ENCODE peak calls at places on chromosomes 12 and 14, in seven cellular contexts. U is MM.1S; G is cardiac muscle cell; L is CD8-positive, alpha-beta T cell; X is CD8-positive, alpha-beta memory T cell; Y is stomach; T is left ventricle myocardium inferior. Q is an unnamed sample.

GRCh38 chr14:103279129-103280025 is 54.7 kb upstream of the EIF5 start:
- DNase-seq in Y (no peak), L (no peak), T (no peak), X (no peak), U (no peak), G (no peak), Q (no peak)

GRCh38 chr14:72644038-72644437 is 249.9 kb downstream of the DPF3 start:
- DNase-seq in G (no peak), L (no peak), X (no peak), Y (no peak), T (no peak), U (no peak), Q (no peak)

GRCh38 chr12:14417717-14418116 is 52.2 kb downstream of the ATF7IP start:
- DNase-seq in Y (peak), T (peak), U (peak), X (peak), G (peak), L (peak), Q (peak)

GRCh38 chr12:108634225-108634795 is 616 bp upstream of the SELPLG start:
- DNase-seq in L (peak), Y (peak), T (no peak), X (no peak), G (no peak), U (peak), Q (no peak)

GRCh38 chr14:77071938-77072388 is 26.1 kb upstream of the CIPC start:
- DNase-seq in U (no peak), G (no peak), L (no peak), X (no peak), T (no peak), Y (no peak), Q (no peak)

GRCh38 chr14:37592288-37593274 is 2.5 kb downstream of the FOXA1 start:
- DNase-seq in T (no peak), Y (no peak), X (no peak), U (no peak), G (no peak), L (no peak), Q (no peak)

GRCh38 chr14:89430271-89430620 is 13.2 kb upstream of the FOXN3 start:
- DNase-seq in T (no peak), G (no peak), U (no peak), L (no peak), Y (no peak), X (no peak), Q (no peak)

GRCh38 chr12:130463259-130463658 is 125.6 kb downstream of the PIWIL1 start:
- DNase-seq in Y (no peak), L (no peak), U (no peak), X (no peak), G (no peak), T (no peak), Q (no peak)

GRCh38 chr14:101005447-101005846 is 101.9 kb upstream of the RTL1 start:
- DNase-seq in G (no peak), L (no peak), Y (no peak), U (no peak), X (no peak), T (peak), Q (no peak)

GRCh38 chr12:94174576-94174975 is 26.2 kb downstream of the PLXNC1 start:
- DNase-seq in L (no peak), Y (no peak), U (peak), T (peak), G (no peak), X (no peak), Q (no peak)

GRCh38 chr12:44477331-44477980 is 398.7 kb downstream of the NELL2 start:
- DNase-seq in U (no peak), X (no peak), Y (no peak), L (no peak), G (no peak), T (no peak), Q (no peak)

GRCh38 chr14:74942164-74942563 is 13.2 kb downstream of the PGF start:
- DNase-seq in X (no peak), G (no peak), U (no peak), Y (no peak), L (no peak), T (no peak), Q (no peak)

GRCh38 chr12:106074706-106075392 is 63.9 kb downstream of the NUAK1 start:
- DNase-seq in T (no peak), X (no peak), G (peak), L (no peak), Y (no peak), U (no peak), Q (no peak)

GRCh38 chr12:67747869-67748760 is 99.6 kb downstream of the DYRK2 start:
- DNase-seq in G (peak), X (no peak), L (no peak), T (no peak), U (no peak), Y (peak), Q (no peak)

GRCh38 chr14:74568380-74568649 is 43.7 kb downstream of the LTBP2 start:
- DNase-seq in Y (no peak), L (no peak), G (no peak), U (no peak), T (no peak), X (no peak), Q (no peak)

GRCh38 chr12:109247831-109248654 is 61.0 kb downstream of the FOXN4 start:
- DNase-seq in U (no peak), X (no peak), T (no peak), L (no peak), G (no peak), Y (peak), Q (no peak)

GRCh38 chr12:2075558-2076195 is 22.9 kb downstream of the CACNA1C start:
- DNase-seq in L (no peak), Y (no peak), G (no peak), T (peak), X (no peak), U (no peak), Q (no peak)

GRCh38 chr12:123269980-123270379 is 1.7 kb downstream of the CDK2AP1 start:
- DNase-seq in T (no peak), L (no peak), X (no peak), Y (no peak), G (no peak), U (no peak), Q (no peak)

GRCh38 chr14:103427485-103428443 is 42.5 kb downstream of the MARK3 start:
- DNase-seq in Y (no peak), G (peak), T (no peak), L (no peak), X (no peak), U (no peak), Q (no peak)

GRCh38 chr12:27207626-27208413 is 36.3 kb upstream of the STK38L start:
- DNase-seq in U (peak), G (peak), L (no peak), T (no peak), Y (no peak), X (no peak), Q (peak)

GRCh38 chr12:7369274-7369729 is 65.4 kb downstream of the ACSM4 start:
- DNase-seq in X (no peak), T (peak), G (peak), Y (no peak), L (no peak), U (no peak), Q (no peak)

GRCh38 chr12:94571556-94571955 is 78.8 kb downstream of the TMCC3 start:
- DNase-seq in X (no peak), T (no peak), L (no peak), Y (peak), G (peak), U (no peak), Q (no peak)

GRCh38 chr12:106030210-106031175 is 108.3 kb downstream of the NUAK1 start:
- DNase-seq in X (no peak), G (peak), T (no peak), L (no peak), Y (no peak), U (peak), Q (no peak)

GRCh38 chr14:65044596-65044959 is 57.7 kb downstream of the MAX start:
- DNase-seq in T (no peak), U (no peak), L (no peak), X (no peak), Y (no peak), G (peak), Q (no peak)

GRCh38 chr12:90337018-90337417 is 618.0 kb downstream of the CCER1 start:
- DNase-seq in X (no peak), U (no peak), L (no peak), T (no peak), G (no peak), Y (no peak), Q (no peak)

GRCh38 chr12:41919526-41920305 is 225.0 kb downstream of the GXYLT1 start:
- DNase-seq in U (no peak), G (no peak), T (no peak), L (no peak), X (no peak), Y (no peak), Q (no peak)

DNA sequence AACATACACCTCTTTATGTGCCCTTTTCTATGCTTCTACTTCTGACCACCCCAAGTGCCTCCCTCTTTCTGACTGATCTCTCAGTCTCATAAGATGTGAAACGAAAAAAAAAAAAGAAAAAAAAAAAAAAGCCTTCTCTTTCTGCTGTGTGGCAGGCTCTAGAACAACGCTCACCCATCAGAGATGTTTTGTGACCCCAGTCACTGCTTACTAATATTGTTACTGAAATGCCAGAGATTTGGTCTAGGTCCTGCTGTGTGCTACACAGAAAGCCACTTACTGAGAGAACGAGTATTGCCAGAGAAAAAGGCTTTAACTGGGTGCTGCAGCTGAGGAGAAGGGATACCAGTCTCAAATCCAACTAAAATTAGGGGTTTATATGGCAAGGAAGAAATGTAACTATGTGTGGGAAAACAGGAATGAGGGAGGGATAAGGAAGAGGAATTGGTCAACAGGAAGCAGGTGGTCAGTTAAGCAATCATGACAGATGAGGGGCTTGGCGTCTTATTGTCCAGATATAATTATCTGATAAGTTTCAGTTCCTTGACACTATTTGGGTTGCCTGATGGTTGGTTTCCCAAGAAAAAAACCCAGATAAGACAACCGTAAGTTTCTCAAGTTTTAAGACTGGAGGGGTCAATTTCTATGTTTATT is 149.0 kb downstream of the NAV3 start:
- DNase-seq in T (no peak), L (no peak), U (no peak), G (peak), Y (no peak), X (no peak), Q (no peak)
- H3K27ac ChIP-seq in T (no peak), L (no peak), U (no peak), G (no peak), Y (no peak), X (no peak), Q (no peak)

GRCh38 chr14:68606644-68607043 is 186.2 kb downstream of the ZFP36L1 start:
- DNase-seq in X (no peak), Y (no peak), U (no peak), T (no peak), L (no peak), G (no peak), Q (no peak)

GRCh38 chr14:68607081-68607851 is 185.6 kb downstream of the ZFP36L1 start:
- DNase-seq in U (no peak), G (peak), Y (peak), L (no peak), T (peak), X (no peak), Q (no peak)

GRCh38 chr14:68608235-68608962 is 184.5 kb downstream of the ZFP36L1 start:
- DNase-seq in Y (no peak), U (no peak), X (no peak), G (no peak), T (peak), L (no peak), Q (no peak)

GRCh38 chr14:68609012-68609411 is 183.9 kb downstream of the ZFP36L1 start:
- DNase-seq in Y (no peak), X (no peak), T (no peak), L (no peak), U (no peak), G (no peak), Q (no peak)

GRCh38 chr14:68607852-68608232 is 185.0 kb downstream of the ZFP36L1 start:
- DNase-seq in X (no peak), G (no peak), L (no peak), T (no peak), Y (no peak), U (no peak), Q (no peak)
- H3K27ac ChIP-seq in X (no peak), G (peak), L (no peak), T (peak), Y (peak), U (no peak), Q (no peak)

GRCh38 chr14:96205994-96206392 is 1.4 kb downstream of the BDKRB2 start:
- DNase-seq in Y (no peak), G (no peak), U (no peak), L (no peak), X (no peak), T (no peak), Q (no peak)
- H3K27ac ChIP-seq in Y (peak), G (no peak), U (no peak), L (no peak), X (no peak), T (no peak), Q (no peak)

GRCh38 chr12:113934060-113934829 is 31.9 kb downstream of the RBM19 start:
- DNase-seq in L (no peak), U (no peak), T (no peak), Y (no peak), G (no peak), X (no peak), Q (no peak)

GRCh38 chr12:113931517-113931916 is 34.6 kb downstream of the RBM19 start:
- DNase-seq in Y (no peak), X (no peak), G (no peak), L (no peak), T (no peak), U (no peak), Q (no peak)

GRCh38 chr12:113934946-113935345 is 31.2 kb downstream of the RBM19 start:
- DNase-seq in G (no peak), T (no peak), X (no peak), L (no peak), Y (no peak), U (no peak), Q (no peak)

GRCh38 chr12:113932411-113933196 is 33.5 kb downstream of the RBM19 start:
- DNase-seq in Y (no peak), T (no peak), X (no peak), U (no peak), G (peak), L (no peak), Q (no peak)

DNA sequence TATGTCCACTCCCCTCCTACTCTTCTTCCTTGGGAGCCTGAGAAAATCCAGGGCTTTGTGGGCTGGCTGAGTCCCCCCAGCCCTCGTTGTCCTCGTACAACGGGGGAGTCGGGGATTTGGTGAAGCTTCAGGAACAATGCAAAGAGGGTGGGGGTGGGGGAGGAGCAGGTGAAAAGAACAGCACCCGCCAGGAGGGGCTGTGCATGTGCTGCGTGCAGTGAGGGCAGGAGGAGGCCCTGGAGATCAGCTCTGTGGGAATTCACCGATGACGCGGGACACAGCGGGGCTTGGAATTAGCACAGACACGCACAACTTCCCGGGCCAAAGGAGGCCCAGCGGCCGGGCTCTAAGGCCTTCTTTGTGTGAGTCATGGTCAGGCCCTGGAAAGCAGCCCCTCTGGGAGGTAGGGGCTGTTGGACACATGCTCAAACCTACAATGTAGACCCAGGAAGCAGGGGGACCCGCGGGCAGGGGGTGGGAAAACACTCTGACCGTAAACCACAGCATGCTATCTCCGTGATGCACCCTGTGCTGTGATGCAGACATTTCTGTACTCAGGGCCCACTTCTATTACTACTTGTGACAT is 32.8 kb downstream of the RBM19 start:
- DNase-seq in Y (no peak), T (no peak), L (no peak), X (no peak), U (no peak), G (peak), Q (no peak)
- H3K27ac ChIP-seq in Y (no peak), T (peak), L (no peak), X (peak), U (no peak), G (peak), Q (no peak)

DNA sequence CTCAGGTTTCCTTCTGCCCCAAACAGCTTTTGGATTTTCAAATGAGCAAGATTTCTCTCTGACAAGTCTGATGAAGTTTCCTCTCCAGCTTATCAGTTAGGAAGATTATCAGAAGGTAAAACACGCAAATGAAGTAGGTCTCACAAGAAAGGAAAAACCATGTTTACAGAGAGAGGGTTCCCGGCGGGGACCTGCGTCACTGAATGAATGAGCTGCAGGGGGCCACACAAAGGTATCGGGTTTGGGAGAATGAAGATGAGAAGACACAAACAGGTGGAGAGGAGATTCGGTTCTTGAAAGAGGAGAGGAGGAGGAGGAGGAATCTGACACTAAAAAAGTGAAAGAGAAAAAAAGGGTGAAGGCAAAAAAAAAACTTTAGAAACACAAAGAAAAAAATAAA is 208.6 kb downstream of the CALM1 start:
- DNase-seq in L (no peak), X (no peak), T (no peak), U (no peak), G (no peak), Y (no peak), Q (no peak)
- H3K27ac ChIP-seq in L (no peak), X (no peak), T (no peak), U (no peak), G (no peak), Y (no peak), Q (no peak)